ENCODE peak calls at places on chromosomes 6 and 20, in four cellular contexts. One of them, this sample, is unnamed. For H3K27me3, the result is how much of the 10 kb centered on the place peaks cover.

GRCh38 chr6:89793586-89793985 is 26.0 kb downstream of the MDN1 start:
- DNase-seq in IMR-90: no peak
- DNase-seq in NT2/D1: no peak
- DNase-seq in GM23248: no peak
- DNase-seq in this sample: no peak

GRCh38 chr6:90319044-90319443 is 22.4 kb upstream of the BACH2 start:
- DNase-seq in NT2/D1: no peak
- DNase-seq in GM23248: peak
- DNase-seq in IMR-90: peak
- DNase-seq in this sample: no peak

GRCh38 chr20:34560141-34560523 is 1.6 kb downstream of the MAP1LC3A start:
- DNase-seq in GM23248: no peak
- DNase-seq in IMR-90: no peak
- DNase-seq in NT2/D1: no peak
- DNase-seq in this sample: no peak

GRCh38 chr20:36017034-36017951 is 48.9 kb downstream of the CNBD2 start:
- DNase-seq in NT2/D1: no peak
- DNase-seq in GM23248: peak
- DNase-seq in IMR-90: peak
- DNase-seq in this sample: peak

GRCh38 chr20:15550116-15550870 is 1023.0 kb downstream of the KIF16B start:
- DNase-seq in GM23248: no peak
- DNase-seq in NT2/D1: no peak
- DNase-seq in IMR-90: no peak
- DNase-seq in this sample: peak

GRCh38 chr20:47246061-47246460 is 110.4 kb downstream of the ZMYND8 start:
- DNase-seq in GM23248: no peak
- DNase-seq in IMR-90: no peak
- DNase-seq in NT2/D1: no peak
- DNase-seq in this sample: no peak

GRCh38 chr6:143901885-143902708 is 37.8 kb downstream of the ZC2HC1B start:
- DNase-seq in GM23248: peak
- DNase-seq in IMR-90: peak
- DNase-seq in NT2/D1: no peak
- DNase-seq in this sample: no peak

GRCh38 chr6:101605874-101606273 is 212.4 kb downstream of the GRIK2 start:
- DNase-seq in IMR-90: peak
- DNase-seq in NT2/D1: no peak
- DNase-seq in GM23248: no peak
- DNase-seq in this sample: peak

GRCh38 chr6:43719511-43719910 is 31.9 kb upstream of the MRPS18A start:
- DNase-seq in NT2/D1: no peak
- DNase-seq in GM23248: no peak
- DNase-seq in IMR-90: no peak
- DNase-seq in this sample: no peak

GRCh38 chr20:53829086-53829703 is 235.6 kb upstream of the ZNF217 start:
- DNase-seq in IMR-90: peak
- DNase-seq in NT2/D1: no peak
- DNase-seq in GM23248: peak
- DNase-seq in this sample: peak

GRCh38 chr20:5120189-5120484 is 379 bp upstream of the PCNA start:
- DNase-seq in NT2/D1: no peak
- DNase-seq in GM23248: no peak
- DNase-seq in IMR-90: no peak
- DNase-seq in this sample: no peak

GRCh38 chr6:984031-984430 is 291.1 kb upstream of the EXOC2 start:
- DNase-seq in GM23248: no peak
- DNase-seq in NT2/D1: no peak
- DNase-seq in IMR-90: no peak
- DNase-seq in this sample: no peak

GRCh38 chr6:65708162-65708561 is 1.1 kb upstream of the EYS start:
- DNase-seq in IMR-90: no peak
- DNase-seq in GM23248: no peak
- DNase-seq in NT2/D1: no peak
- DNase-seq in this sample: no peak

GRCh38 chr20:50343125-50343489 is 152.5 kb downstream of the CEBPB start:
- DNase-seq in IMR-90: no peak
- DNase-seq in GM23248: no peak
- DNase-seq in NT2/D1: no peak
- DNase-seq in this sample: no peak

GRCh38 chr6:2103644-2104523 is 141.5 kb downstream of the GMDS start:
- DNase-seq in GM23248: peak
- DNase-seq in IMR-90: peak
- DNase-seq in NT2/D1: no peak
- DNase-seq in this sample: peak

GRCh38 chr6:33956206-33956605 is 152.4 kb upstream of the MLN start:
- DNase-seq in GM23248: no peak
- DNase-seq in NT2/D1: no peak
- DNase-seq in IMR-90: no peak
- DNase-seq in this sample: no peak

GRCh38 chr6:49909508-49910047 is 43.2 kb upstream of the CRISP1 start:
- DNase-seq in NT2/D1: no peak
- DNase-seq in GM23248: no peak
- DNase-seq in IMR-90: no peak
- DNase-seq in this sample: no peak

GRCh38 chr6:5331860-5332442 is 70.6 kb downstream of the FARS2 start:
- DNase-seq in NT2/D1: no peak
- DNase-seq in IMR-90: no peak
- DNase-seq in GM23248: no peak
- DNase-seq in this sample: no peak

GRCh38 chr20:33076662-33077398 is 2.6 kb upstream of the BPIFB4 start:
- DNase-seq in IMR-90: no peak
- DNase-seq in GM23248: peak
- DNase-seq in NT2/D1: no peak
- DNase-seq in this sample: peak

GRCh38 chr6:45651301-45651700 is 273.6 kb upstream of the SUPT3H start:
- DNase-seq in NT2/D1: no peak
- DNase-seq in GM23248: no peak
- DNase-seq in IMR-90: no peak
- DNase-seq in this sample: no peak

GRCh38 chr6:127458817-127459216 is 372 bp downstream of the KIAA0408 start:
- DNase-seq in NT2/D1: no peak
- DNase-seq in GM23248: peak
- DNase-seq in IMR-90: peak
- DNase-seq in this sample: no peak

GRCh38 chr20:64131406-64131805 is 24.0 kb upstream of the NPBWR2 start:
- DNase-seq in GM23248: peak
- DNase-seq in IMR-90: no peak
- DNase-seq in NT2/D1: no peak
- DNase-seq in this sample: peak

GRCh38 chr6:4023240-4023639 is 55.7 kb downstream of the FAM217A start:
- DNase-seq in NT2/D1: no peak
- DNase-seq in GM23248: peak
- DNase-seq in IMR-90: no peak
- DNase-seq in this sample: no peak

GRCh38 chr6:40779399-40779798 is 192.2 kb upstream of the LRFN2 start:
- DNase-seq in IMR-90: peak
- DNase-seq in NT2/D1: no peak
- DNase-seq in GM23248: peak
- DNase-seq in this sample: peak

GRCh38 chr20:10536531-10536930 is 101.4 kb downstream of the SLX4IP start:
- DNase-seq in GM23248: no peak
- DNase-seq in IMR-90: peak
- DNase-seq in NT2/D1: no peak
- DNase-seq in this sample: peak

GRCh38 chr6:44097782-44098317 is 29.4 kb downstream of the MRPL14 start:
- DNase-seq in NT2/D1: no peak
- DNase-seq in IMR-90: no peak
- DNase-seq in GM23248: no peak
- DNase-seq in this sample: no peak

GRCh38 chr20:53901064-53901463 is 169.3 kb downstream of the BCAS1 start:
- DNase-seq in GM23248: peak
- DNase-seq in IMR-90: peak
- DNase-seq in NT2/D1: no peak
- DNase-seq in this sample: peak

GRCh38 chr6:35415065-35415880 is 36.9 kb upstream of the FANCE start:
- DNase-seq in GM23248: peak
- DNase-seq in IMR-90: peak
- DNase-seq in NT2/D1: peak
- DNase-seq in this sample: peak

GRCh38 chr20:10178091-10178490 is 40.5 kb upstream of the SNAP25 start:
- DNase-seq in IMR-90: no peak
- DNase-seq in NT2/D1: no peak
- DNase-seq in GM23248: no peak
- DNase-seq in this sample: no peak

GRCh38 chr6:108546079-108547049 is 14.4 kb upstream of the FOXO3 start:
- DNase-seq in GM23248: no peak
- DNase-seq in NT2/D1: no peak
- DNase-seq in IMR-90: no peak
- DNase-seq in this sample: no peak

GRCh38 chr6:106161893-106162292 is 75.8 kb downstream of the PRDM1 start:
- DNase-seq in NT2/D1: no peak
- DNase-seq in IMR-90: no peak
- DNase-seq in GM23248: no peak
- DNase-seq in this sample: no peak

GRCh38 chr20:47464380-47465101 is 37.1 kb upstream of the NCOA3 start:
- DNase-seq in IMR-90: peak
- DNase-seq in NT2/D1: no peak
- DNase-seq in GM23248: peak
- DNase-seq in this sample: peak

GRCh38 chr6:5050009-5050408 is 35.1 kb upstream of the PPP1R3G start:
- DNase-seq in GM23248: no peak
- DNase-seq in NT2/D1: no peak
- DNase-seq in IMR-90: no peak
- DNase-seq in this sample: no peak

GRCh38 chr6:140923048-140923447 is 1209.7 kb upstream of the GJE1 start:
- DNase-seq in GM23248: no peak
- DNase-seq in NT2/D1: no peak
- DNase-seq in IMR-90: no peak
- DNase-seq in this sample: no peak

GRCh38 chr6:7153807-7154206 is 46.0 kb downstream of the RREB1 start:
- DNase-seq in NT2/D1: no peak
- DNase-seq in GM23248: no peak
- DNase-seq in IMR-90: no peak
- DNase-seq in this sample: no peak

GRCh38 chr20:38177201-38177600 is 12.1 kb upstream of the TGM2 start:
- DNase-seq in NT2/D1: no peak
- DNase-seq in GM23248: no peak
- DNase-seq in IMR-90: no peak
- DNase-seq in this sample: no peak

GRCh38 chr6:80517525-80517924 is 411.1 kb downstream of the BCKDHB start:
- DNase-seq in NT2/D1: no peak
- DNase-seq in GM23248: no peak
- DNase-seq in IMR-90: no peak
- DNase-seq in this sample: no peak
- H3K27me3 ChIP-seq in NT2/D1: under half
- H3K27me3 ChIP-seq in GM23248: under half
- H3K27me3 ChIP-seq in IMR-90: under half
- H3K27me3 ChIP-seq in this sample: under half

GRCh38 chr20:57237006-57237953 is 29.2 kb downstream of the BMP7 start:
- DNase-seq in GM23248: peak
- DNase-seq in NT2/D1: no peak
- DNase-seq in IMR-90: no peak
- DNase-seq in this sample: no peak
- H3K27me3 ChIP-seq in GM23248: half or more
- H3K27me3 ChIP-seq in NT2/D1: under half
- H3K27me3 ChIP-seq in IMR-90: under half
- H3K27me3 ChIP-seq in this sample: under half

DNA sequence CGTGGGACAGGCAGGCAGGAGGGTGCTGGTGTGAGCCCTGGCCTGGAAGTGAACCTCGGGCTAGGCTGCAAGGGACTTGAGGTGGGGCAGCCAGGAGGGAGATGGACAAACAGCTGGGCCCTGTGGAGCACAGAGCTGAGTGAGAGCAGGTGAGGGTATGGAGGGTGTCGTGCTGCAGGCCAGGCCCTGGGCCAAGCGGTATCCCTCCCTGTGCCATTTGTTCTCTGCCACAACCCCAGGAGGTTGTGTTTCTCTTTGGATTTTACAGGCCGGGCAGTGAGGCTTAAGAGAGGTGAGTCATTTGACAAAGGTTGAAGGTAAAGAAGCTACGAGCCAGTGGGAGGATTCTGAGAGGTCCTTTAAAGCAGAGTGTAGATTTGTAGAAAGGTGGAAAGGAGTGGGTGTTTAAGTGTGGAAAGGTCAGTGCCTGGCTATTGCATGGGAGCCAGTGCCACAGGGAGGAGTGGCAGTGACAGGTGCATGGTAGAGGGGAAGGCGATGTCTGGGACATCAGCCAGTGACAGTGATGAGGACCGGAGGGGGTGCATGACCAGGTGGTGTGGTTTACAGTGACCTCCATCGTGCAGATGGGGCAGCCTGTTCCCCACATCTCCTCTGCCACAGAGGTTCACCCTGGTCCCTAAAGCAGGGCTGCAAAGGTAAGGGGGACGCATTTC is 39.8 kb downstream of the GMPR start:
- DNase-seq in NT2/D1: no peak
- DNase-seq in IMR-90: peak
- DNase-seq in GM23248: no peak
- DNase-seq in this sample: peak
- H3K27me3 ChIP-seq in NT2/D1: under half
- H3K27me3 ChIP-seq in IMR-90: under half
- H3K27me3 ChIP-seq in GM23248: under half
- H3K27me3 ChIP-seq in this sample: under half

DNA sequence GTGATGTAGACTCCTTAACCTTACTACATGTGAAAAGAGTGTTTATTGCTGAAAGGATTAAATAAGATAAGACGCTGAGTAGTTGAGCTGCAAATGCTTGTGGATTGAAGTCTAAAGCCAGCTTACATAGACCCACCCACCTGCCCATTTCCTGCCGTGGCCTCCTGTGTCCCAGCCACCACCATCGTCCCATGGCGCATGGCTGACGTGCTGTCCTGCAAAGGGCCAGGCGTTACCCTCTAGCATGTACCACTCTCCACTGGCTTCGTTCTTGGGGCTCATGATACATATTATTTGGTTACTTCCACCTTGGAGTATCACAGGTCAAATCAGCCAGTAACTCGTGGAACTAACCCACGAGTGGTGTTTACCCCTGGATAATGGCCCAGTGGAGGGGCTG is 181.8 kb downstream of the CDH4 start:
- DNase-seq in NT2/D1: no peak
- DNase-seq in IMR-90: no peak
- DNase-seq in GM23248: no peak
- DNase-seq in this sample: no peak
- H3K27me3 ChIP-seq in NT2/D1: under half
- H3K27me3 ChIP-seq in IMR-90: under half
- H3K27me3 ChIP-seq in GM23248: under half
- H3K27me3 ChIP-seq in this sample: under half

GRCh38 chr6:100447900-100448700 is 16.6 kb downstream of the SIM1 start:
- DNase-seq in IMR-90: no peak
- DNase-seq in GM23248: no peak
- DNase-seq in NT2/D1: no peak
- DNase-seq in this sample: no peak
- H3K27me3 ChIP-seq in IMR-90: half or more
- H3K27me3 ChIP-seq in GM23248: under half
- H3K27me3 ChIP-seq in NT2/D1: under half
- H3K27me3 ChIP-seq in this sample: half or more

GRCh38 chr20:62580733-62581132 is 61.6 kb upstream of the SLCO4A1 start:
- DNase-seq in IMR-90: no peak
- DNase-seq in NT2/D1: no peak
- DNase-seq in GM23248: no peak
- DNase-seq in this sample: no peak
- H3K27me3 ChIP-seq in IMR-90: half or more
- H3K27me3 ChIP-seq in NT2/D1: under half
- H3K27me3 ChIP-seq in GM23248: under half
- H3K27me3 ChIP-seq in this sample: under half

This sample was measured in bronchial epithelial cell.